ENCODE peak calls at places on chromosomes 1 and 21, in seven cellular contexts. K is SK-N-SH, Z is GM23338, A is neural progenitor cell, Q is MM.1S, E is HCT116, M is hepatocyte. H is an unnamed sample.
A peak's percentile ranks its signal among the peaks of the same experiment; 100 is the strongest.

GRCh38 chr1:198267921-198268320 is 111.1 kb downstream of the NEK7 start:
- DNase-seq in K (no peak), Z (no peak), A (no peak), Q (no peak), E (no peak), M (no peak), H (peak; percentile 60)

GRCh38 chr1:205141236-205142104 is 19.7 kb upstream of the RBBP5 start:
- DNase-seq in K (peak; percentile 67), Z (peak; percentile 93), A (peak; percentile 87), Q (peak; percentile 91), E (peak; percentile 71), M (peak; percentile 89), H (peak; percentile 85)

GRCh38 chr1:6800728-6801127 is 15.5 kb downstream of the CAMTA1 start:
- DNase-seq in K (no peak), Z (no peak), A (no peak), Q (no peak), E (no peak), M (no peak), H (peak; percentile 75)

GRCh38 chr21:43921979-43922945 is 57.2 kb downstream of the AGPAT3 start:
- DNase-seq in K (no peak), Z (no peak), A (no peak), Q (no peak), E (no peak), M (no peak), H (no peak)

GRCh38 chr1:91830242-91831131 is 55.5 kb downstream of the TGFBR3 start:
- DNase-seq in K (no peak), Z (no peak), A (no peak), Q (no peak), E (no peak), M (peak; percentile 27), H (peak; percentile 87)

GRCh38 chr1:184506501-184506900 is 119.7 kb downstream of the C1orf21 start:
- DNase-seq in K (no peak), Z (no peak), A (no peak), Q (no peak), E (no peak), M (no peak), H (no peak)

GRCh38 chr1:77282187-77282865 is 507 bp downstream of the AK5 start:
- DNase-seq in K (no peak), Z (peak; percentile 60), A (peak; percentile 67), Q (peak; percentile 22), E (no peak), M (peak; percentile 5), H (peak; percentile 70)

GRCh38 chr1:100847481-100847880 is 47.2 kb downstream of the EXTL2 start:
- DNase-seq in K (no peak), Z (no peak), A (no peak), Q (no peak), E (no peak), M (no peak), H (peak; percentile 48)

GRCh38 chr1:183287191-183287675 is 101.2 kb downstream of the LAMC2 start:
- DNase-seq in K (peak; percentile 39), Z (no peak), A (no peak), Q (no peak), E (no peak), M (peak; percentile 59), H (peak; percentile 48)

GRCh38 chr1:42518894-42519293 is 55.8 kb downstream of the CCDC30 start:
- DNase-seq in K (no peak), Z (no peak), A (no peak), Q (no peak), E (no peak), M (no peak), H (peak; percentile 19)

GRCh38 chr1:65449214-65449823 is 28.9 kb downstream of the LEPR start:
- DNase-seq in K (no peak), Z (peak; percentile 56), A (no peak), Q (no peak), E (no peak), M (no peak), H (no peak)

GRCh38 chr1:193348126-193349045 is 162.0 kb upstream of the B3GALT2 start:
- DNase-seq in K (no peak), Z (peak; percentile 10), A (peak; percentile 22), Q (no peak), E (no peak), M (no peak), H (peak; percentile 23)

GRCh38 chr1:181219938-181220337 is 131.4 kb downstream of the IER5 start:
- DNase-seq in K (no peak), Z (no peak), A (no peak), Q (no peak), E (no peak), M (no peak), H (peak; percentile 52)

GRCh38 chr1:45009956-45010854 is 919 bp downstream of the HECTD3 start:
- DNase-seq in K (peak; percentile 56), Z (peak; percentile 52), A (no peak), Q (peak; percentile 57), E (no peak), M (peak; percentile 43), H (peak; percentile 45)

GRCh38 chr1:202586018-202586821 is 124.0 kb downstream of the SYT2 start:
- DNase-seq in K (peak; percentile 44), Z (no peak), A (no peak), Q (no peak), E (no peak), M (peak; percentile 37), H (peak; percentile 62)

GRCh38 chr1:19643602-19644419 is at the start of gene NBL1:
- DNase-seq in K (peak; percentile 93), Z (peak; percentile 65), A (peak; percentile 63), Q (no peak), E (no peak), M (peak; percentile 80), H (peak; percentile 87)

GRCh38 chr1:151611288-151611790 is 511 bp upstream of the SNX27 start:
- DNase-seq in K (no peak), Z (no peak), A (no peak), Q (no peak), E (no peak), M (peak; percentile 85), H (peak; percentile 86)

GRCh38 chr21:26115346-26115745 is 55.2 kb downstream of the APP start:
- DNase-seq in K (peak; percentile 30), Z (no peak), A (no peak), Q (no peak), E (no peak), M (no peak), H (no peak)

GRCh38 chr1:47424336-47424982 is 8.4 kb downstream of the FOXE3 start:
- DNase-seq in K (peak; percentile 65), Z (peak; percentile 95), A (peak; percentile 90), Q (no peak), E (peak; percentile 63), M (peak; percentile 66), H (peak; percentile 81)

GRCh38 chr1:25579241-25579946 is 36.0 kb downstream of the LDLRAP1 start:
- DNase-seq in K (peak; percentile 65), Z (no peak), A (no peak), Q (no peak), E (no peak), M (no peak), H (no peak)

GRCh38 chr1:245160976-245161375 is 6.2 kb downstream of the KIF26B start:
- DNase-seq in K (no peak), Z (no peak), A (no peak), Q (no peak), E (no peak), M (no peak), H (no peak)

GRCh38 chr1:9341301-9341845 is 48.7 kb downstream of the SPSB1 start:
- DNase-seq in K (no peak), Z (no peak), A (no peak), Q (no peak), E (no peak), M (no peak), H (no peak)

GRCh38 chr1:9340864-9341263 is 48.2 kb downstream of the SPSB1 start:
- DNase-seq in K (no peak), Z (no peak), A (no peak), Q (no peak), E (no peak), M (no peak), H (no peak)

GRCh38 chr1:9343269-9343668 is 50.6 kb downstream of the SPSB1 start:
- DNase-seq in K (no peak), Z (no peak), A (no peak), Q (no peak), E (no peak), M (no peak), H (no peak)

GRCh38 chr1:9340172-9340854 is 47.6 kb downstream of the SPSB1 start:
- DNase-seq in K (no peak), Z (no peak), A (no peak), Q (no peak), E (no peak), M (no peak), H (no peak)

GRCh38 chr1:9338354-9339250 is 45.9 kb downstream of the SPSB1 start:
- DNase-seq in K (no peak), Z (no peak), A (no peak), Q (no peak), E (no peak), M (peak; percentile 58), H (peak; percentile 13)
- H3K4me3 ChIP-seq in K (no peak overlapping the region), Z (no peak overlapping the region), A (no peak overlapping the region), Q (no peak overlapping the region), E (no peak overlapping the region), M (no peak overlapping the region), H (no peak overlapping the region)

DNA sequence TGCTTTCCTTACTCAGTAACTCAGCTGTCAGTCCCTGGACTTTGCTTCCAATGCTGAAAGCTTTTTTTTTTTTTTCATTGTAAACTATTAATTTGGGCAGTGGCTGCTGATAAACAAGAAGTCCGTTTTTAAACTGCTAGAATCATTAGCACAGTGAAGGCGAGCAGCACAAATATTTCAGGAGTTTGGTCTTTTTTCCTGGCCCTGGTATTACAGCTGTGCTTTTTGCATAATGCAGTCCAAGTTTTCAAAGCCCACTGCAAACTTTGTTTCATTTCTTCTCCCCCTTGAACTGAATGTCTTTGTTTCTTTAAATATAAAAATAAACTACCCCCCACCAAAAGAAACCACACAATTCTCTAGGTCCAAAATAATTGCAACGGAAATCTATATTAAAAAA is 6.6 kb downstream of the GLIS1 start:
- DNase-seq in K (no peak), Z (no peak), A (no peak), Q (no peak), E (no peak), M (no peak), H (no peak)
- H3K27me3 ChIP-seq in K (no peaks in the 10 kb centered on the region), Z (peaks cover 36% of the 10 kb centered on the region), A (peaks cover 58% of the 10 kb centered on the region), Q (no peaks in the 10 kb centered on the region), E (no peaks in the 10 kb centered on the region), M (peaks cover 38% of the 10 kb centered on the region), H (no peaks in the 10 kb centered on the region)

GRCh38 chr1:35047188-35047858 is 15.6 kb upstream of the ZMYM6 start:
- DNase-seq in K (no peak), Z (no peak), A (no peak), Q (no peak), E (no peak), M (no peak), H (peak; percentile 94)
- TF ChIP-seq EZH2phosphoT487 in K (no peak), Z (no peak), A (no peak), Q (no peak), E (no peak), M (no peak), H (no peak)

GRCh38 chr1:175209493-175209921 is 16.9 kb upstream of the KIAA0040 start:
- DNase-seq in K (no peak), Z (no peak), A (no peak), Q (peak; percentile 93), E (no peak), M (no peak), H (no peak)
- H3K4me3 ChIP-seq in K (no peak overlapping the region), Z (no peak overlapping the region), A (no peak overlapping the region), Q (peak overlapping the region; percentile 34), E (no peak overlapping the region), M (no peak overlapping the region), H (no peak overlapping the region)

H was measured in GM23248.